ENCODE peak calls at places on chromosomes 2 and 18, in six cellular contexts. One of them, this sample, is unnamed.

GRCh38 chr18:46291149-46291548 is 187.0 kb downstream of the HAUS1 start:
- DNase-seq in frontal cortex: no peak
- DNase-seq in adrenal gland: no peak
- DNase-seq in effector CD4-positive, alpha-beta T cell: no peak
- DNase-seq in NCI-H2171: no peak
- DNase-seq in NCI-H1694: no peak
- DNase-seq in this sample: no peak

GRCh38 chr2:237704476-237705224 is 77.3 kb downstream of the LRRFIP1 start:
- DNase-seq in frontal cortex: no peak
- DNase-seq in adrenal gland: no peak
- DNase-seq in effector CD4-positive, alpha-beta T cell: no peak
- DNase-seq in NCI-H2171: no peak
- DNase-seq in NCI-H1694: no peak
- DNase-seq in this sample: no peak

GRCh38 chr2:191677091-191677645 is 768 bp upstream of the NABP1 start:
- DNase-seq in frontal cortex: peak; percentile 24
- DNase-seq in adrenal gland: peak; percentile 46
- DNase-seq in effector CD4-positive, alpha-beta T cell: peak; percentile 15
- DNase-seq in NCI-H2171: no peak
- DNase-seq in NCI-H1694: no peak
- DNase-seq in this sample: peak; percentile 41

GRCh38 chr2:72089537-72089936 is 58.1 kb downstream of the CYP26B1 start:
- DNase-seq in frontal cortex: no peak
- DNase-seq in adrenal gland: no peak
- DNase-seq in effector CD4-positive, alpha-beta T cell: no peak
- DNase-seq in NCI-H2171: no peak
- DNase-seq in NCI-H1694: no peak
- DNase-seq in this sample: no peak

GRCh38 chr2:3575534-3576324 is 669 bp downstream of the RPS7 start:
- DNase-seq in frontal cortex: no peak
- DNase-seq in adrenal gland: peak; percentile 23
- DNase-seq in effector CD4-positive, alpha-beta T cell: peak; percentile 25
- DNase-seq in NCI-H2171: no peak
- DNase-seq in NCI-H1694: no peak
- DNase-seq in this sample: no peak

GRCh38 chr2:205908491-205909193 is 177.3 kb downstream of the INO80D start:
- DNase-seq in frontal cortex: no peak
- DNase-seq in adrenal gland: no peak
- DNase-seq in effector CD4-positive, alpha-beta T cell: no peak
- DNase-seq in NCI-H2171: no peak
- DNase-seq in NCI-H1694: no peak
- DNase-seq in this sample: no peak

GRCh38 chr18:75110846-75111415 is 98.0 kb downstream of the PTGR3 start:
- DNase-seq in frontal cortex: no peak
- DNase-seq in adrenal gland: no peak
- DNase-seq in effector CD4-positive, alpha-beta T cell: no peak
- DNase-seq in NCI-H2171: no peak
- DNase-seq in NCI-H1694: no peak
- DNase-seq in this sample: no peak

GRCh38 chr2:54920660-54921059 is 129.6 kb downstream of the RTN4 start:
- DNase-seq in frontal cortex: no peak
- DNase-seq in adrenal gland: no peak
- DNase-seq in effector CD4-positive, alpha-beta T cell: no peak
- DNase-seq in NCI-H2171: no peak
- DNase-seq in NCI-H1694: no peak
- DNase-seq in this sample: no peak

GRCh38 chr18:55501594-55502345 is 86.2 kb downstream of the TCF4 start:
- DNase-seq in frontal cortex: no peak
- DNase-seq in adrenal gland: no peak
- DNase-seq in effector CD4-positive, alpha-beta T cell: no peak
- DNase-seq in NCI-H2171: no peak
- DNase-seq in NCI-H1694: no peak
- DNase-seq in this sample: no peak

GRCh38 chr2:207311316-207312005 is 145.7 kb upstream of the KLF7 start:
- DNase-seq in frontal cortex: no peak
- DNase-seq in adrenal gland: no peak
- DNase-seq in effector CD4-positive, alpha-beta T cell: no peak
- DNase-seq in NCI-H2171: no peak
- DNase-seq in NCI-H1694: peak; percentile 81
- DNase-seq in this sample: peak; percentile 14

GRCh38 chr2:157107877-157108276 is 149.6 kb upstream of the GALNT5 start:
- DNase-seq in frontal cortex: no peak
- DNase-seq in adrenal gland: no peak
- DNase-seq in effector CD4-positive, alpha-beta T cell: no peak
- DNase-seq in NCI-H2171: peak; percentile 90
- DNase-seq in NCI-H1694: peak; percentile 65
- DNase-seq in this sample: peak; percentile 16

This sample was measured in mucosa of gallbladder.